ENCODE peak calls at places on chromosomes 5 and 9, in ten cellular contexts. Y is stimulated activated naive CD4-positive, alpha-beta T cell; K is PC-9; V is upper lobe of left lung; W is ovary; B is EH; U is HS-5; F is T-helper 17 cell; P is GM13977; D is EL. S is an unnamed sample.

GRCh38 chr9:86413966-86414880 is 60.0 kb upstream of the TUT7 start:
- DNase-seq in Y (no peak), K (no peak), V (no peak), W (no peak), B (peak), U (no peak), F (no peak), P (peak), D (peak), S (no peak)

GRCh38 chr9:81687521-81688261 is 1.7 kb downstream of the TLE1 start:
- DNase-seq in Y (no peak), K (no peak), V (peak), W (peak), B (no peak), U (no peak), F (no peak), P (peak), D (peak), S (peak)

GRCh38 chr5:75681125-75681830 is 36.0 kb downstream of the POC5 start:
- DNase-seq in Y (no peak), K (peak), V (no peak), W (no peak), B (peak), U (peak), F (no peak), P (peak), D (peak), S (peak)

GRCh38 chr9:18798106-18798505 is 234.9 kb downstream of the SAXO1 start:
- DNase-seq in Y (no peak), K (no peak), V (no peak), W (no peak), B (peak), U (peak), F (no peak), P (no peak), D (peak), S (no peak)

GRCh38 chr5:10836991-10837390 is 76.0 kb upstream of the DAP start:
- DNase-seq in Y (no peak), K (no peak), V (no peak), W (no peak), B (peak), U (no peak), F (no peak), P (no peak), D (peak), S (no peak)

GRCh38 chr5:179774442-179774841 is 19.3 kb upstream of the LTC4S start:
- DNase-seq in Y (no peak), K (no peak), V (peak), W (no peak), B (no peak), U (no peak), F (no peak), P (no peak), D (no peak), S (no peak)

GRCh38 chr5:10987881-10988504 is 227.0 kb upstream of the DAP start:
- DNase-seq in Y (peak), K (no peak), V (peak), W (peak), B (peak), U (no peak), F (peak), P (peak), D (peak), S (peak)

GRCh38 chr5:107619781-107620180 is 51.0 kb downstream of the EFNA5 start:
- DNase-seq in Y (no peak), K (no peak), V (no peak), W (no peak), B (no peak), U (no peak), F (no peak), P (no peak), D (no peak), S (no peak)

GRCh38 chr5:56984445-56984844 is 32.5 kb upstream of the MIER3 start:
- DNase-seq in Y (no peak), K (no peak), V (no peak), W (no peak), B (no peak), U (no peak), F (no peak), P (no peak), D (no peak), S (peak)

GRCh38 chr9:34125681-34126206 is 754 bp downstream of the DCAF12 start:
- DNase-seq in Y (no peak), K (no peak), V (no peak), W (no peak), B (peak), U (no peak), F (no peak), P (peak), D (peak), S (peak)

S was measured in naive thymus-derived CD4-positive, alpha-beta T cell.